ENCODE peak calls at places on chromosomes 3 and 15, in ten cellular contexts. U is fibroblast of lung, Q is tibial artery, K is glutamatergic neuron, S is GM20000, V is endothelial cell, A is Panc1, C is GM06990, Y is foreskin fibroblast, I is ovary. J is an unnamed sample.

GRCh38 chr3:20682573-20682972 is 496.6 kb upstream of the SGO1 start:
- DNase-seq in U (peak), Q (no peak), K (no peak), S (no peak), V (no peak), A (no peak), C (no peak), Y (no peak), I (no peak), J (no peak)

GRCh38 chr3:120438971-120439370 is 11.8 kb downstream of the FSTL1 start:
- DNase-seq in U (peak), Q (peak), K (no peak), S (no peak), V (no peak), A (no peak), C (no peak), Y (peak), I (peak), J (no peak)

GRCh38 chr3:194984624-194985023 is 286.3 kb downstream of the XXYLT1 start:
- DNase-seq in U (no peak), Q (no peak), K (no peak), S (no peak), V (no peak), A (no peak), C (no peak), Y (no peak), I (no peak), J (no peak)

GRCh38 chr15:38474155-38474757 is 20.3 kb downstream of the FAM98B start:
- DNase-seq in U (peak), Q (no peak), K (no peak), S (peak), V (peak), A (peak), C (peak), Y (peak), I (no peak), J (peak)

GRCh38 chr3:126968328-126968994 is 14.5 kb upstream of the PLXNA1 start:
- DNase-seq in U (no peak), Q (no peak), K (no peak), S (no peak), V (no peak), A (no peak), C (no peak), Y (no peak), I (no peak), J (no peak)

GRCh38 chr3:134652409-134652831 is 1.6 kb upstream of the KY start:
- DNase-seq in U (peak), Q (no peak), K (no peak), S (no peak), V (no peak), A (no peak), C (no peak), Y (no peak), I (no peak), J (no peak)

GRCh38 chr15:63870403-63871209 is 36.9 kb upstream of the HERC1 start:
- DNase-seq in U (peak), Q (no peak), K (no peak), S (no peak), V (peak), A (no peak), C (no peak), Y (peak), I (peak), J (peak)

GRCh38 chr3:194933465-194933864 is 247.8 kb downstream of the FAM43A start:
- DNase-seq in U (no peak), Q (no peak), K (no peak), S (no peak), V (no peak), A (no peak), C (no peak), Y (no peak), I (no peak), J (no peak)

GRCh38 chr15:70051948-70052633 is 45.6 kb downstream of the TLE3 start:
- DNase-seq in U (no peak), Q (peak), K (no peak), S (no peak), V (no peak), A (no peak), C (no peak), Y (no peak), I (no peak), J (no peak)

GRCh38 chr15:58771621-58772235 is 626 bp downstream of the MINDY2 start:
- DNase-seq in U (no peak), Q (peak), K (peak), S (peak), V (no peak), A (no peak), C (no peak), Y (no peak), I (no peak), J (no peak)

GRCh38 chr15:42102646-42103235 is 8.4 kb upstream of the PLA2G4D start:
- DNase-seq in U (peak), Q (no peak), K (no peak), S (no peak), V (no peak), A (no peak), C (no peak), Y (peak), I (no peak), J (peak)

GRCh38 chr15:71812966-71813722 is 2.8 kb downstream of the NR2E3 start:
- DNase-seq in U (no peak), Q (no peak), K (no peak), S (no peak), V (no peak), A (no peak), C (no peak), Y (peak), I (no peak), J (no peak)

GRCh38 chr15:49060710-49061483 is 14.7 kb upstream of the SECISBP2L start:
- DNase-seq in U (peak), Q (no peak), K (no peak), S (no peak), V (no peak), A (no peak), C (no peak), Y (peak), I (no peak), J (no peak)

GRCh38 chr15:68028137-68028771 is 25.9 kb upstream of the PIAS1 start:
- DNase-seq in U (peak), Q (no peak), K (no peak), S (no peak), V (no peak), A (no peak), C (no peak), Y (no peak), I (no peak), J (no peak)

GRCh38 chr3:120846073-120846472 is 61.9 kb upstream of the STXBP5L start:
- DNase-seq in U (no peak), Q (no peak), K (no peak), S (no peak), V (no peak), A (no peak), C (no peak), Y (no peak), I (no peak), J (no peak)

GRCh38 chr3:23487015-23487414 is 283.9 kb downstream of the UBE2E2 start:
- DNase-seq in U (no peak), Q (no peak), K (no peak), S (no peak), V (no peak), A (no peak), C (no peak), Y (no peak), I (no peak), J (no peak)

GRCh38 chr3:7305561-7305960 is 444.6 kb downstream of the GRM7 start:
- DNase-seq in U (no peak), Q (no peak), K (no peak), S (no peak), V (no peak), A (no peak), C (no peak), Y (no peak), I (no peak), J (no peak)

GRCh38 chr15:31086344-31086743 is 15.2 kb downstream of the TRPM1 start:
- DNase-seq in U (no peak), Q (no peak), K (no peak), S (no peak), V (no peak), A (no peak), C (no peak), Y (no peak), I (no peak), J (no peak)

GRCh38 chr3:123816673-123817207 is 67.4 kb downstream of the MYLK start:
- DNase-seq in U (peak), Q (no peak), K (no peak), S (no peak), V (no peak), A (no peak), C (no peak), Y (no peak), I (no peak), J (peak)

GRCh38 chr3:12944849-12945248 is 103.5 kb upstream of the RPL32 start:
- DNase-seq in U (no peak), Q (no peak), K (no peak), S (no peak), V (no peak), A (no peak), C (no peak), Y (no peak), I (no peak), J (no peak)

GRCh38 chr3:46948830-46949671 is 27.5 kb downstream of the CCDC12 start:
- DNase-seq in U (no peak), Q (no peak), K (peak), S (peak), V (peak), A (no peak), C (no peak), Y (no peak), I (no peak), J (no peak)

GRCh38 chr3:31432897-31433678 is 99.6 kb upstream of the STT3B start:
- DNase-seq in U (peak), Q (no peak), K (no peak), S (no peak), V (no peak), A (no peak), C (no peak), Y (no peak), I (no peak), J (no peak)

GRCh38 chr15:95872366-95872771 is 458.1 kb upstream of the NR2F2 start:
- DNase-seq in U (peak), Q (no peak), K (no peak), S (no peak), V (no peak), A (no peak), C (no peak), Y (peak), I (no peak), J (no peak)

GRCh38 chr15:101477851-101478353 is 11.6 kb downstream of the PCSK6 start:
- DNase-seq in U (no peak), Q (no peak), K (no peak), S (no peak), V (no peak), A (no peak), C (no peak), Y (no peak), I (peak), J (no peak)

GRCh38 chr3:122314467-122314866 is 10.6 kb upstream of the CSTA start:
- DNase-seq in U (no peak), Q (no peak), K (no peak), S (no peak), V (no peak), A (no peak), C (no peak), Y (no peak), I (no peak), J (no peak)

GRCh38 chr3:122316368-122316767 is 8.7 kb upstream of the CSTA start:
- DNase-seq in U (no peak), Q (no peak), K (no peak), S (no peak), V (no peak), A (no peak), C (no peak), Y (no peak), I (no peak), J (no peak)

GRCh38 chr3:122312826-122313225 is 12.2 kb upstream of the CSTA start:
- DNase-seq in U (no peak), Q (no peak), K (no peak), S (no peak), V (no peak), A (no peak), C (no peak), Y (no peak), I (no peak), J (no peak)

GRCh38 chr3:122313261-122313660 is 11.8 kb upstream of the CSTA start:
- DNase-seq in U (no peak), Q (no peak), K (no peak), S (no peak), V (no peak), A (no peak), C (no peak), Y (no peak), I (no peak), J (no peak)

DNA sequence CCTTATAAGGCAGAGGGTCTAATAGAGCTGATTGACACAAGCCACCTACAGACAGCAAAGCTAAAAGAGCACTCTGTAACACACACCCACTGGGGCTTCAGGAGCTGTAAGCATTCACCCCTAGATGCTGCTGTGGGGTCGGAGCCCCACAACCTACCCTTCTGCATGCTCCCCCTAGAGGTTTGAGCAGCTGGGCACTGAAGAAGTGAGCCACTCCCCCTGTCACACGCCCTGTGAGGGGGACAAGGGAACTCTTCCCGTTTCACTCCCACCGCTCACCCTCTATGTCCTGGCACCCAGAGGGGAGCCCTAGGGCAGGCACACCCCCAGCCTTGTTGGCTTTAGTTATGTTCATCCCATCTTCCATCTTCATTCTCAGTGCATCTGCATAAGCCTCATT is 9.4 kb upstream of the CSTA start:
- DNase-seq in U (no peak), Q (no peak), K (no peak), S (no peak), V (no peak), A (no peak), C (no peak), Y (no peak), I (no peak), J (no peak)
- TF ChIP-seq CTCF in U (no peak), Q (no peak), K (no peak), S (no peak), V (no peak), A (peak), C (peak), Y (no peak), I (no peak), J (no peak)

GRCh38 chr3:74630602-74631001 is 16.1 kb upstream of the CNTN3 start:
- DNase-seq in U (no peak), Q (no peak), K (no peak), S (no peak), V (no peak), A (no peak), C (no peak), Y (no peak), I (no peak), J (no peak)
- TF ChIP-seq CTCF in U (peak), Q (no peak), K (no peak), S (no peak), V (peak), A (no peak), C (no peak), Y (peak), I (no peak), J (peak)

DNA sequence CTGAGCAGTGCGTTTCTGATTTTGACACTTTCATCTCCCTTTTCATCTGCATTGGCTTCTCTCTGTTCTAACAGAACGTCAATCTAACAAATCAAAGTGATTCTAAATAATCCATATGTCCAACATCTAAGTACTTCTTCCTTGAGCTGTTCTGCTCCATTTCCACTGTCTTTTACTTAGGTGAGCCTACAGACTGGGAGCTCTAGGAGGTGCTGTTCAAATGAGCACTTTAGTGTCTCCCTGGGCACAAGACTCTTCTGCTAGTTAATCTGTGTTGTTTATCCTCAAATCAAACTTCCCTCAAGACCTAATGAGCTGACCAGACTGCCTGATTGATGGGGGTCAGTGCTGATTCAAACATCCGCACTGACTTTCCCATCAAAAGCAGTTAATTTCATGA is 408.1 kb downstream of the WDR72 start:
- DNase-seq in U (no peak), Q (no peak), K (no peak), S (no peak), V (no peak), A (no peak), C (no peak), Y (no peak), I (no peak), J (no peak)
- TF ChIP-seq CTCF in U (no peak), Q (no peak), K (no peak), S (no peak), V (no peak), A (no peak), C (no peak), Y (no peak), I (no peak), J (no peak)

GRCh38 chr3:170811928-170812591 is 57.9 kb downstream of the RPL22L1 start:
- DNase-seq in U (peak), Q (peak), K (peak), S (peak), V (peak), A (peak), C (peak), Y (peak), I (peak), J (peak)

GRCh38 chr3:170809975-170810357 is 60.0 kb downstream of the RPL22L1 start:
- DNase-seq in U (peak), Q (no peak), K (no peak), S (no peak), V (no peak), A (no peak), C (no peak), Y (peak), I (no peak), J (peak)

GRCh38 chr3:170809021-170809974 is 60.7 kb downstream of the RPL22L1 start:
- DNase-seq in U (peak), Q (no peak), K (no peak), S (peak), V (peak), A (peak), C (no peak), Y (peak), I (no peak), J (peak)

GRCh38 chr3:170813261-170813660 is 56.7 kb downstream of the RPL22L1 start:
- DNase-seq in U (no peak), Q (no peak), K (no peak), S (no peak), V (no peak), A (no peak), C (no peak), Y (no peak), I (no peak), J (no peak)

GRCh38 chr3:170811515-170811914 is 58.5 kb downstream of the RPL22L1 start:
- DNase-seq in U (peak), Q (no peak), K (no peak), S (no peak), V (no peak), A (no peak), C (no peak), Y (peak), I (no peak), J (no peak)
- TF ChIP-seq CTCF in U (no peak), Q (no peak), K (no peak), S (no peak), V (no peak), A (no peak), C (no peak), Y (no peak), I (no peak), J (no peak)

GRCh38 chr3:37686225-37686624 is 175.5 kb upstream of the CTDSPL start:
- DNase-seq in U (no peak), Q (no peak), K (peak), S (no peak), V (peak), A (no peak), C (no peak), Y (no peak), I (no peak), J (no peak)
- TF ChIP-seq CTCF in U (no peak), Q (no peak), K (no peak), S (no peak), V (no peak), A (no peak), C (no peak), Y (no peak), I (no peak), J (no peak)

GRCh38 chr15:81336568-81336967 is 12.6 kb upstream of the STARD5 start:
- DNase-seq in U (peak), Q (no peak), K (no peak), S (peak), V (no peak), A (no peak), C (no peak), Y (no peak), I (no peak), J (no peak)
- TF ChIP-seq CTCF in U (peak), Q (no peak), K (no peak), S (peak), V (no peak), A (peak), C (peak), Y (peak), I (no peak), J (peak)

GRCh38 chr3:101685050-101685400 is 1.5 kb downstream of the RPL24 start:
- DNase-seq in U (no peak), Q (no peak), K (no peak), S (no peak), V (no peak), A (no peak), C (no peak), Y (no peak), I (no peak), J (no peak)
- TF ChIP-seq CTCF in U (no peak), Q (no peak), K (no peak), S (no peak), V (no peak), A (no peak), C (no peak), Y (no peak), I (no peak), J (no peak)

GRCh38 chr3:143640774-143641173 is 207.5 kb downstream of the SLC9A9 start:
- DNase-seq in U (no peak), Q (no peak), K (no peak), S (no peak), V (no peak), A (no peak), C (no peak), Y (no peak), I (no peak), J (no peak)

GRCh38 chr3:143648708-143649107 is 199.6 kb downstream of the SLC9A9 start:
- DNase-seq in U (no peak), Q (no peak), K (peak), S (no peak), V (peak), A (no peak), C (no peak), Y (no peak), I (no peak), J (no peak)

GRCh38 chr3:143648218-143648617 is 200.1 kb downstream of the SLC9A9 start:
- DNase-seq in U (no peak), Q (no peak), K (no peak), S (no peak), V (no peak), A (no peak), C (no peak), Y (no peak), I (no peak), J (no peak)

GRCh38 chr3:143643905-143644304 is 204.4 kb downstream of the SLC9A9 start:
- DNase-seq in U (no peak), Q (no peak), K (no peak), S (no peak), V (no peak), A (no peak), C (no peak), Y (no peak), I (no peak), J (no peak)

DNA sequence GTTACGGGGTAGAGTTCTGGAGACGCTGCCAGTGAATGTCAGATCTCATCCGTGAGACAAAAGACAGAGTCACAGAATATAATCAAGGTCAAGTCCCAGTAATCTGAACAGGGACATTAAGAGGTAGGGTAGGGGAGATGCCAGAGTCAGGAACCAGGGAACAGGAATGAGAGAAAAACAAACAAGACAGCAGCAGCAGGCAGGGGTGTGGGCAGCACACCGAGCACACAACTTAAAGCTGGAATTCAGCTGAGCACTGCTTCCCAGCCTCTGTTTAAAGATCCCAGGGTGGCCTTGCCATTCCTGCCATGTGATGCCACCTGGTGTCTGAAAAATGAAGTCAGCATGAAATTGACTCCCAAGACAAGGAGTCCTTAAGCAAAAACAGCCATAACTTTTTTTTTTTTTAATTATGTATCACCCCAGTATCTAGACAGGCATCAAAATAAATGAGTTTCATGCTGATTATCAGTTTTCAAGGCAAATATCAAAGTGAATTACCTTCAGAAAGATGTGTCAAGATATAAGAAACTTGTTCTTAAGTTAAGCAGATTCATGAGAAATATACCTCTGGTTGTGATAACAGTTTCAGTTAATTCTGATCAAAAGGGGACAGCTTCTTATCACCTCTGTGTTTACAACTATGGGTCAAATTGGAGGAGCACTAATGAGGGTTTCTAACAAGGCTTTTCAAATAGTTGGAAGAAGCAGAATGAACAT is 203.7 kb downstream of the SLC9A9 start:
- DNase-seq in U (peak), Q (no peak), K (peak), S (peak), V (peak), A (peak), C (peak), Y (peak), I (no peak), J (peak)
- TF ChIP-seq CTCF in U (peak), Q (peak), K (peak), S (peak), V (peak), A (peak), C (peak), Y (peak), I (no peak), J (peak)